ENCODE peak calls at places on chromosomes 7 and 10, in nine cellular contexts. H, F, W, P, E, Q, Y, U and X are unnamed samples.

GRCh38 chr7:23864984-23865383 is 155.0 kb downstream of the STK31 start:
- DNase-seq in W (peak), F (no peak), P (no peak), H (no peak), Y (peak), E (no peak), Q (no peak), U (no peak), X (no peak)

GRCh38 chr7:74307738-74308505 is 18.7 kb downstream of the CLIP2 start:
- DNase-seq in Q (no peak), E (no peak), F (no peak), W (no peak), H (no peak), Y (no peak), U (no peak), P (no peak), X (peak)

GRCh38 chr10:78597791-78598555 is 470.8 kb upstream of the ZMIZ1 start:
- DNase-seq in Q (no peak), E (no peak), U (no peak), H (peak), P (no peak), F (no peak), W (no peak), Y (no peak), X (peak)

GRCh38 chr7:8295638-8296361 is 33.8 kb upstream of the ICA1 start:
- DNase-seq in Y (peak), H (no peak), W (peak), E (peak), Q (peak), F (peak), U (no peak), P (peak), X (no peak)

GRCh38 chr10:71908998-71909397 is 55.2 kb upstream of the CHST3 start:
- DNase-seq in W (no peak), Y (no peak), P (no peak), Q (no peak), E (no peak), F (no peak), U (no peak), H (no peak), X (no peak)

GRCh38 chr10:114708717-114709352 is 50.8 kb upstream of the ABLIM1 start:
- DNase-seq in U (no peak), Q (no peak), F (no peak), P (no peak), W (peak), Y (peak), E (peak), H (no peak), X (no peak)

GRCh38 chr7:95691464-95691863 is 80.9 kb upstream of the DYNC1I1 start:
- DNase-seq in U (no peak), F (no peak), H (no peak), Y (peak), E (no peak), W (no peak), P (no peak), Q (no peak), X (no peak)

GRCh38 chr7:55307123-55307916 is 57.8 kb upstream of the LANCL2 start:
- DNase-seq in F (no peak), Y (no peak), W (no peak), U (no peak), E (peak), Q (no peak), H (no peak), P (no peak), X (no peak)

GRCh38 chr10:9957352-9957751 is 1060.3 kb upstream of the CELF2 start:
- DNase-seq in H (no peak), F (no peak), Y (no peak), W (no peak), E (no peak), Q (no peak), U (no peak), P (no peak), X (no peak)

GRCh38 chr10:10552948-10553347 is 464.7 kb upstream of the CELF2 start:
- DNase-seq in W (no peak), F (no peak), H (no peak), U (no peak), Q (no peak), P (no peak), Y (no peak), E (no peak), X (no peak)

GRCh38 chr7:137771679-137772078 is 75.1 kb downstream of the DGKI start:
- DNase-seq in U (no peak), W (peak), P (no peak), E (peak), H (no peak), Y (no peak), F (no peak), Q (no peak), X (no peak)

GRCh38 chr10:110311357-110311949 is 6.7 kb upstream of the SMNDC1 start:
- DNase-seq in W (peak), E (peak), Q (peak), Y (peak), F (peak), H (no peak), P (peak), U (no peak), X (no peak)

GRCh38 chr7:24652551-24652950 is 79.3 kb downstream of the PALS2 start:
- DNase-seq in U (no peak), Y (no peak), F (no peak), P (no peak), E (no peak), H (no peak), Q (no peak), W (no peak), X (no peak)

GRCh38 chr10:53006663-53007610 is 234.4 kb upstream of the MBL2 start:
- DNase-seq in Y (no peak), E (no peak), H (no peak), P (no peak), U (no peak), W (no peak), F (peak), Q (peak), X (no peak)

GRCh38 chr10:47301833-47302232 is 1.8 kb downstream of the GDF10 start:
- DNase-seq in P (no peak), Y (no peak), Q (no peak), H (no peak), F (no peak), W (no peak), E (no peak), U (no peak), X (no peak)

GRCh38 chr10:102408728-102409603 is 9.6 kb downstream of the PSD start:
- DNase-seq in F (peak), Q (no peak), P (no peak), E (no peak), Y (peak), U (peak), H (peak), W (peak), X (no peak)

GRCh38 chr10:82796510-82796909 is 921.5 kb downstream of the NRG3 start:
- DNase-seq in F (no peak), Q (no peak), H (no peak), P (no peak), Y (peak), E (no peak), U (no peak), W (no peak), X (no peak)

GRCh38 chr7:100100420-100101015 is 679 bp downstream of the MCM7 start:
- DNase-seq in U (peak), Y (peak), F (peak), H (peak), W (peak), Q (peak), E (peak), P (peak), X (peak)

GRCh38 chr7:26675143-26675887 is 189.1 kb downstream of the SKAP2 start:
- DNase-seq in Y (no peak), W (no peak), E (peak), H (no peak), Q (no peak), U (no peak), P (no peak), F (no peak), X (no peak)

GRCh38 chr7:41955475-41956243 is 252.8 kb upstream of the INHBA start:
- DNase-seq in H (no peak), F (no peak), P (peak), U (no peak), E (peak), Q (peak), Y (no peak), W (peak), X (peak)

GRCh38 chr7:151424799-151425198 is 15.0 kb upstream of the WDR86 start:
- DNase-seq in U (no peak), F (no peak), P (no peak), W (no peak), E (no peak), Q (no peak), H (no peak), Y (no peak), X (no peak)

GRCh38 chr10:93465806-93466675 is 16.1 kb downstream of the MYOF start:
- DNase-seq in U (no peak), Q (peak), Y (peak), F (no peak), E (peak), W (peak), P (peak), H (no peak), X (peak)

GRCh38 chr10:102718220-102718619 is 3.8 kb downstream of the SFXN2 start:
- DNase-seq in Q (no peak), F (no peak), H (no peak), U (no peak), W (no peak), E (peak), P (no peak), Y (no peak), X (peak)

GRCh38 chr7:157310676-157311185 is 26.1 kb upstream of the DNAJB6 start:
- DNase-seq in E (peak), P (peak), Q (no peak), H (no peak), F (no peak), W (no peak), U (no peak), Y (peak), X (no peak)

GRCh38 chr7:27183682-27184341 is 1.2 kb downstream of the HOXA11 start:
- DNase-seq in U (no peak), H (peak), W (no peak), Q (no peak), P (no peak), E (no peak), Y (peak), F (peak), X (peak)